ENCODE peak calls at places on chromosomes 5 and 9, in nine cellular contexts. One of them, this sample, is unnamed.

GRCh38 chr9:82201186-82201585 is 212.6 kb downstream of the SPATA31D1 start:
- DNase-seq in astrocyte of the spinal cord: no peak
- DNase-seq in tibial nerve: no peak
- DNase-seq in aorta: no peak
- DNase-seq in ovary: no peak
- DNase-seq in brain microvascular endothelial cell: no peak
- DNase-seq in WERI-Rb-1: no peak
- DNase-seq in H7: no peak
- DNase-seq in hepatocyte: no peak
- DNase-seq in this sample: no peak

GRCh38 chr5:173391031-173391430 is 62.8 kb upstream of the STC2 start:
- DNase-seq in astrocyte of the spinal cord: no peak
- DNase-seq in tibial nerve: no peak
- DNase-seq in aorta: no peak
- DNase-seq in ovary: no peak
- DNase-seq in brain microvascular endothelial cell: no peak
- DNase-seq in WERI-Rb-1: no peak
- DNase-seq in H7: no peak
- DNase-seq in hepatocyte: no peak
- DNase-seq in this sample: no peak

GRCh38 chr5:100838048-100838473 is 65.0 kb downstream of the ST8SIA4 start:
- DNase-seq in astrocyte of the spinal cord: no peak
- DNase-seq in tibial nerve: no peak
- DNase-seq in aorta: no peak
- DNase-seq in ovary: no peak
- DNase-seq in brain microvascular endothelial cell: peak; percentile 27
- DNase-seq in WERI-Rb-1: no peak
- DNase-seq in H7: no peak
- DNase-seq in hepatocyte: no peak
- DNase-seq in this sample: peak; percentile 28

GRCh38 chr9:113507256-113507655 is 43.7 kb downstream of the RGS3 start:
- DNase-seq in astrocyte of the spinal cord: no peak
- DNase-seq in tibial nerve: no peak
- DNase-seq in aorta: no peak
- DNase-seq in ovary: no peak
- DNase-seq in brain microvascular endothelial cell: no peak
- DNase-seq in WERI-Rb-1: no peak
- DNase-seq in H7: no peak
- DNase-seq in hepatocyte: no peak
- DNase-seq in this sample: no peak

GRCh38 chr9:22916148-22916547 is 469.5 kb downstream of the DMRTA1 start:
- DNase-seq in astrocyte of the spinal cord: no peak
- DNase-seq in tibial nerve: no peak
- DNase-seq in aorta: no peak
- DNase-seq in ovary: no peak
- DNase-seq in brain microvascular endothelial cell: no peak
- DNase-seq in WERI-Rb-1: no peak
- DNase-seq in H7: no peak
- DNase-seq in hepatocyte: no peak
- DNase-seq in this sample: no peak

GRCh38 chr5:172885594-172886340 is 51.7 kb downstream of the ERGIC1 start:
- DNase-seq in astrocyte of the spinal cord: no peak
- DNase-seq in tibial nerve: no peak
- DNase-seq in aorta: peak; percentile 83
- DNase-seq in ovary: no peak
- DNase-seq in brain microvascular endothelial cell: no peak
- DNase-seq in WERI-Rb-1: no peak
- DNase-seq in H7: no peak
- DNase-seq in hepatocyte: no peak
- DNase-seq in this sample: no peak

GRCh38 chr5:45491368-45491767 is 204.8 kb downstream of the HCN1 start:
- DNase-seq in astrocyte of the spinal cord: no peak
- DNase-seq in tibial nerve: no peak
- DNase-seq in aorta: no peak
- DNase-seq in ovary: no peak
- DNase-seq in brain microvascular endothelial cell: no peak
- DNase-seq in WERI-Rb-1: no peak
- DNase-seq in H7: no peak
- DNase-seq in hepatocyte: peak; percentile 10
- DNase-seq in this sample: peak; percentile 29

GRCh38 chr9:108002296-108003056 is 512.9 kb upstream of the KLF4 start:
- DNase-seq in astrocyte of the spinal cord: no peak
- DNase-seq in tibial nerve: peak; percentile 19
- DNase-seq in aorta: peak; percentile 54
- DNase-seq in ovary: peak; percentile 35
- DNase-seq in brain microvascular endothelial cell: no peak
- DNase-seq in WERI-Rb-1: no peak
- DNase-seq in H7: no peak
- DNase-seq in hepatocyte: peak; percentile 41
- DNase-seq in this sample: no peak

GRCh38 chr9:117081641-117082317 is 333.1 kb downstream of the ASTN2 start:
- DNase-seq in astrocyte of the spinal cord: no peak
- DNase-seq in tibial nerve: no peak
- DNase-seq in aorta: no peak
- DNase-seq in ovary: no peak
- DNase-seq in brain microvascular endothelial cell: no peak
- DNase-seq in WERI-Rb-1: no peak
- DNase-seq in H7: no peak
- DNase-seq in hepatocyte: no peak
- DNase-seq in this sample: no peak

GRCh38 chr9:76341616-76342015 is 52.6 kb downstream of the RFK start:
- DNase-seq in astrocyte of the spinal cord: no peak
- DNase-seq in tibial nerve: no peak
- DNase-seq in aorta: no peak
- DNase-seq in ovary: no peak
- DNase-seq in brain microvascular endothelial cell: no peak
- DNase-seq in WERI-Rb-1: peak; percentile 22
- DNase-seq in H7: no peak
- DNase-seq in hepatocyte: no peak
- DNase-seq in this sample: no peak

GRCh38 chr5:62720036-62720441 is 141.4 kb downstream of the LRRC70 start:
- DNase-seq in astrocyte of the spinal cord: peak; percentile 4
- DNase-seq in tibial nerve: no peak
- DNase-seq in aorta: no peak
- DNase-seq in ovary: no peak
- DNase-seq in brain microvascular endothelial cell: no peak
- DNase-seq in WERI-Rb-1: peak; percentile 69
- DNase-seq in H7: peak; percentile 52
- DNase-seq in hepatocyte: peak; percentile 58
- DNase-seq in this sample: peak; percentile 41

GRCh38 chr5:172093559-172093958 is 87.1 kb upstream of the FBXW11 start:
- DNase-seq in astrocyte of the spinal cord: no peak
- DNase-seq in tibial nerve: no peak
- DNase-seq in aorta: no peak
- DNase-seq in ovary: no peak
- DNase-seq in brain microvascular endothelial cell: no peak
- DNase-seq in WERI-Rb-1: no peak
- DNase-seq in H7: peak; percentile 35
- DNase-seq in hepatocyte: no peak
- DNase-seq in this sample: no peak

GRCh38 chr5:91074615-91075014 is 308.5 kb downstream of the ARRDC3 start:
- DNase-seq in astrocyte of the spinal cord: peak; percentile 73
- DNase-seq in tibial nerve: no peak
- DNase-seq in aorta: no peak
- DNase-seq in ovary: no peak
- DNase-seq in brain microvascular endothelial cell: peak; percentile 69
- DNase-seq in WERI-Rb-1: no peak
- DNase-seq in H7: no peak
- DNase-seq in hepatocyte: no peak
- DNase-seq in this sample: peak; percentile 21

GRCh38 chr9:4508907-4509589 is 18.8 kb downstream of the SLC1A1 start:
- DNase-seq in astrocyte of the spinal cord: peak; percentile 66
- DNase-seq in tibial nerve: no peak
- DNase-seq in aorta: no peak
- DNase-seq in ovary: no peak
- DNase-seq in brain microvascular endothelial cell: peak; percentile 88
- DNase-seq in WERI-Rb-1: no peak
- DNase-seq in H7: no peak
- DNase-seq in hepatocyte: no peak
- DNase-seq in this sample: no peak

GRCh38 chr5:553874-554273 is 29.6 kb upstream of the SLC9A3 start:
- DNase-seq in astrocyte of the spinal cord: no peak
- DNase-seq in tibial nerve: no peak
- DNase-seq in aorta: no peak
- DNase-seq in ovary: no peak
- DNase-seq in brain microvascular endothelial cell: no peak
- DNase-seq in WERI-Rb-1: peak; percentile 6
- DNase-seq in H7: peak; percentile 75
- DNase-seq in hepatocyte: peak; percentile 61
- DNase-seq in this sample: peak; percentile 57

GRCh38 chr9:126515873-126516505 is 97.7 kb upstream of the LMX1B start:
- DNase-seq in astrocyte of the spinal cord: no peak
- DNase-seq in tibial nerve: no peak
- DNase-seq in aorta: no peak
- DNase-seq in ovary: no peak
- DNase-seq in brain microvascular endothelial cell: no peak
- DNase-seq in WERI-Rb-1: no peak
- DNase-seq in H7: peak; percentile 62
- DNase-seq in hepatocyte: no peak
- DNase-seq in this sample: no peak

GRCh38 chr5:84249918-84250635 is 134.6 kb downstream of the EDIL3 start:
- DNase-seq in astrocyte of the spinal cord: peak; percentile 85
- DNase-seq in tibial nerve: no peak
- DNase-seq in aorta: no peak
- DNase-seq in ovary: no peak
- DNase-seq in brain microvascular endothelial cell: peak; percentile 90
- DNase-seq in WERI-Rb-1: peak; percentile 35
- DNase-seq in H7: peak; percentile 11
- DNase-seq in hepatocyte: peak; percentile 7
- DNase-seq in this sample: peak; percentile 84

DNA sequence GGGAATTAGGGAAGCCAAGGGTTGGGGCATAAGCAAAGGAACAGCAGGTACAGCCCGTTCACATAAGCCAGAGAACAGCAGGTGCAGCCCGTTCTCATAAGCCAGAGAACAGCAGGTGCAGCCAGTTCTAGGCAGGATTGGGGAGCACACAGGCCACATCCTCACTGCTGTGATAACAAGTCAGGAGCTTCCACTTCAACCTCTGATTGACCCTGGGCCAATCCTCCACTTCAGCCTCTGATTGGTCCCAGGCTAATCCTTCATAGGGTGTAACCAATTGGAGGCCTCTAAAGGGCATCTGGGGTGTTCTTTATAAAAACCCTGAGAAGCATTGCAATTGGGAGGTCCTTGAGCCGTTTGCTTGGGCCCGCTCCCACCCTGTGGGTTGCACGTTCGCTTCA is 27.5 kb downstream of the CEL start:
- DNase-seq in astrocyte of the spinal cord: no peak
- DNase-seq in tibial nerve: no peak
- DNase-seq in aorta: no peak
- DNase-seq in ovary: no peak
- DNase-seq in brain microvascular endothelial cell: no peak
- DNase-seq in WERI-Rb-1: peak; percentile 84
- DNase-seq in H7: peak; percentile 73
- DNase-seq in hepatocyte: no peak
- DNase-seq in this sample: no peak
- H3K4me3 ChIP-seq in astrocyte of the spinal cord: no peak overlapping the region
- H3K4me3 ChIP-seq in tibial nerve: no peak overlapping the region
- H3K4me3 ChIP-seq in aorta: no peak overlapping the region
- H3K4me3 ChIP-seq in ovary: no peak overlapping the region
- H3K4me3 ChIP-seq in brain microvascular endothelial cell: no peak overlapping the region
- H3K4me3 ChIP-seq in WERI-Rb-1: no peak overlapping the region
- H3K4me3 ChIP-seq in H7: no peak overlapping the region
- H3K4me3 ChIP-seq in hepatocyte: no peak overlapping the region
- H3K4me3 ChIP-seq in this sample: no peak overlapping the region

DNA sequence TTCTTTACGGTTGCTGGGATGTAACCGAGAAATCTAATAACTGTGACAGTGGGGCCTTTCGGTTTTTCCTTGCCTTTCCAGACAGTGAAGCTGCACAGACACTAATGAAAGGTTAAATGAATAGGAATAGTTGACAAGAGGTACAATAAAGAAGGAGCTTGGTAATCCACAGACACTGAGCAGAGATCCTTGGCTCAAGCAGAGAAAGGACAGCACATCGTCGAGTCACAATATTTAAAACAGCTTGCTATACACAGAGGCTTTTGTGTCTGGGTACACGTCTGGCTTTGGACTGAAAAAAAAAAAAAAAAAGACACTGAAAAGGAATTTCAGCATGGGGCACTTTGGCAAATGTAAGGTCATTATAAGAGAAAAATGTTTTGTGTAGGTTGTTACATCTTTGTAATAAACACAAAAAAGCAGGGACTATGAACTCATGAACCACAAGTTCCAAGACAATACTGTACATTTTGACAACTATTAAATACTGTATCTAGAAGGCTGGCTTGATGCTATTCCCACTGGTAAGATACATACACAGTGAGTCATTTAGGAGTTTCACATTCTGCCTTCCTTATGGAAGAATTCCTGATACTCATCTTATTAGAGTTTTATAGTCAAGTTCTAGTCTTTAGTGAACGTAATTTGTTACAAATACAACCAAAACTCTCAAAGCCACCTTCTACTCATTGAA is 5.6 kb downstream of the BNC2 start:
- DNase-seq in astrocyte of the spinal cord: peak; percentile 67
- DNase-seq in tibial nerve: no peak
- DNase-seq in aorta: no peak
- DNase-seq in ovary: no peak
- DNase-seq in brain microvascular endothelial cell: no peak
- DNase-seq in WERI-Rb-1: no peak
- DNase-seq in H7: no peak
- DNase-seq in hepatocyte: no peak
- DNase-seq in this sample: peak; percentile 48
- H3K4me3 ChIP-seq in astrocyte of the spinal cord: no peak overlapping the region
- H3K4me3 ChIP-seq in tibial nerve: no peak overlapping the region
- H3K4me3 ChIP-seq in aorta: no peak overlapping the region
- H3K4me3 ChIP-seq in ovary: peak overlapping the region; percentile 22
- H3K4me3 ChIP-seq in brain microvascular endothelial cell: no peak overlapping the region
- H3K4me3 ChIP-seq in WERI-Rb-1: no peak overlapping the region
- H3K4me3 ChIP-seq in H7: no peak overlapping the region
- H3K4me3 ChIP-seq in hepatocyte: no peak overlapping the region
- H3K4me3 ChIP-seq in this sample: peak overlapping the region; percentile 20

GRCh38 chr5:1883120-1883924 is 597 bp upstream of the IRX4 start:
- DNase-seq in astrocyte of the spinal cord: no peak
- DNase-seq in tibial nerve: no peak
- DNase-seq in aorta: peak; percentile 17
- DNase-seq in ovary: no peak
- DNase-seq in brain microvascular endothelial cell: no peak
- DNase-seq in WERI-Rb-1: peak; percentile 45
- DNase-seq in H7: peak; percentile 95
- DNase-seq in hepatocyte: peak; percentile 41
- DNase-seq in this sample: peak; percentile 14
- H3K4me3 ChIP-seq in astrocyte of the spinal cord: no peak overlapping the region
- H3K4me3 ChIP-seq in tibial nerve: peak overlapping the region; percentile 25
- H3K4me3 ChIP-seq in aorta: peak overlapping the region; percentile 1
- H3K4me3 ChIP-seq in ovary: no peak overlapping the region
- H3K4me3 ChIP-seq in brain microvascular endothelial cell: no peak overlapping the region
- H3K4me3 ChIP-seq in WERI-Rb-1: peak overlapping the region; percentile 24
- H3K4me3 ChIP-seq in H7: peak overlapping the region; percentile 45
- H3K4me3 ChIP-seq in hepatocyte: no peak overlapping the region
- H3K4me3 ChIP-seq in this sample: peak overlapping the region; percentile 61

GRCh38 chr5:95823738-95824609 is 1.4 kb upstream of the GLRX start:
- DNase-seq in astrocyte of the spinal cord: peak; percentile 95
- DNase-seq in tibial nerve: peak; percentile 64
- DNase-seq in aorta: peak; percentile 84
- DNase-seq in ovary: peak; percentile 54
- DNase-seq in brain microvascular endothelial cell: peak; percentile 91
- DNase-seq in WERI-Rb-1: no peak
- DNase-seq in H7: peak; percentile 33
- DNase-seq in hepatocyte: peak; percentile 89
- DNase-seq in this sample: peak; percentile 92
- H3K4me3 ChIP-seq in astrocyte of the spinal cord: peak overlapping the region; percentile 6
- H3K4me3 ChIP-seq in tibial nerve: peak overlapping the region; percentile 75
- H3K4me3 ChIP-seq in aorta: no peak overlapping the region
- H3K4me3 ChIP-seq in ovary: peak overlapping the region; percentile 13
- H3K4me3 ChIP-seq in brain microvascular endothelial cell: peak overlapping the region; percentile 18
- H3K4me3 ChIP-seq in WERI-Rb-1: no peak overlapping the region
- H3K4me3 ChIP-seq in H7: no peak overlapping the region
- H3K4me3 ChIP-seq in hepatocyte: no peak overlapping the region
- H3K4me3 ChIP-seq in this sample: peak overlapping the region; percentile 73